ENCODE peak calls at places on chromosomes 4 and X, in ten cellular contexts. E, Z, N, S, B, G, W, Y, Q and U are unnamed samples.

GRCh38 chrX:78595901-78596502 is 63.1 kb downstream of the RTL3 start:
- DNase-seq in Y (no peak), B (no peak), W (no peak), Q (no peak), Z (no peak), G (no peak), S (no peak), E (no peak), N (no peak), U (no peak)

GRCh38 chr4:182873726-182874125 is 43.5 kb downstream of the DCTD start:
- DNase-seq in G (no peak), W (no peak), Z (no peak), Q (no peak), B (no peak), Y (no peak), S (no peak), E (no peak), N (no peak), U (no peak)

GRCh38 chr4:112855058-112855457 is 194.4 kb upstream of the ANK2 start:
- DNase-seq in Z (no peak), E (no peak), N (no peak), Y (no peak), G (no peak), W (no peak), B (no peak), Q (no peak), S (no peak), U (no peak)

GRCh38 chr4:124334119-124334518 is 378.4 kb downstream of the ANKRD50 start:
- DNase-seq in E (peak; percentile 35), S (no peak), Q (no peak), W (no peak), B (no peak), N (no peak), Y (no peak), Z (no peak), G (peak; percentile 51), U (no peak)

GRCh38 chr4:38034986-38035882 is 75.0 kb downstream of the PTTG2 start:
- DNase-seq in S (no peak), Y (no peak), Q (no peak), B (no peak), E (peak; percentile 45), Z (no peak), N (no peak), W (no peak), G (peak; percentile 66), U (no peak)

GRCh38 chr4:103008875-103009729 is 10.4 kb downstream of the SLC9B1 start:
- DNase-seq in Y (no peak), S (no peak), Z (no peak), E (no peak), B (no peak), G (no peak), Q (no peak), N (no peak), W (no peak), U (no peak)

GRCh38 chrX:132775230-132775823 is 183.1 kb downstream of the HS6ST2 start:
- DNase-seq in E (no peak), Y (no peak), B (no peak), W (no peak), Q (no peak), S (no peak), N (no peak), G (no peak), Z (no peak), U (no peak)

GRCh38 chr4:90318208-90318607 is 191.0 kb downstream of the CCSER1 start:
- DNase-seq in Y (no peak), E (no peak), W (no peak), Z (no peak), Q (no peak), S (no peak), G (no peak), N (no peak), B (no peak), U (no peak)

GRCh38 chr4:37970702-37971101 is 10.5 kb downstream of the PTTG2 start:
- DNase-seq in Y (no peak), N (peak; percentile 84), B (peak; percentile 5), Z (peak; percentile 76), S (no peak), W (no peak), G (peak; percentile 73), Q (peak; percentile 70), E (peak; percentile 73), U (peak; percentile 86)

GRCh38 chr4:146333187-146333894 is 119.0 kb downstream of the REELD1 start:
- DNase-seq in Q (no peak), Z (no peak), S (no peak), W (no peak), N (no peak), Y (no peak), E (no peak), B (no peak), G (no peak), U (peak; percentile 10)

GRCh38 chr4:7717946-7718490 is 221.6 kb downstream of the AFAP1 start:
- DNase-seq in W (no peak), E (no peak), B (no peak), S (no peak), N (no peak), Y (no peak), Z (no peak), G (no peak), Q (no peak), U (no peak)

GRCh38 chr4:22962186-22962786 is 269.5 kb downstream of the GBA3 start:
- DNase-seq in S (no peak), G (no peak), Z (no peak), E (no peak), N (no peak), W (no peak), B (no peak), Q (no peak), Y (no peak), U (no peak)

GRCh38 chr4:65007841-65008439 is 598.7 kb upstream of the TECRL start:
- DNase-seq in Y (no peak), E (peak; percentile 21), W (no peak), S (no peak), Z (no peak), G (no peak), B (no peak), Q (no peak), N (no peak), U (no peak)

GRCh38 chr4:100184787-100185186 is 5.5 kb downstream of the DDIT4L start:
- DNase-seq in E (no peak), W (no peak), Q (no peak), Y (no peak), S (no peak), Z (no peak), B (no peak), G (no peak), N (no peak), U (no peak)

GRCh38 chr4:101037938-101038413 is 309.4 kb downstream of the PPP3CA start:
- DNase-seq in B (no peak), Z (no peak), Y (no peak), E (no peak), G (no peak), N (no peak), Q (no peak), W (no peak), S (no peak), U (no peak)

GRCh38 chrX:10634681-10635161 is 14.3 kb upstream of the MID1 start:
- DNase-seq in B (no peak), Q (no peak), G (no peak), N (no peak), Z (no peak), W (no peak), S (no peak), Y (no peak), E (no peak), U (no peak)

GRCh38 chr4:1855334-1856070 is 454 bp downstream of the LETM1 start:
- DNase-seq in W (no peak), Y (peak; percentile 68), G (peak; percentile 48), Q (peak; percentile 61), B (no peak), S (no peak), N (no peak), Z (no peak), E (peak; percentile 33), U (peak; percentile 37)
- TF ChIP-seq POLR2A in W (no peak), Y (no peak), G (peak; percentile 66), Q (no peak), B (no peak), S (no peak), N (no peak), Z (no peak), E (no peak), U (no peak)

DNA sequence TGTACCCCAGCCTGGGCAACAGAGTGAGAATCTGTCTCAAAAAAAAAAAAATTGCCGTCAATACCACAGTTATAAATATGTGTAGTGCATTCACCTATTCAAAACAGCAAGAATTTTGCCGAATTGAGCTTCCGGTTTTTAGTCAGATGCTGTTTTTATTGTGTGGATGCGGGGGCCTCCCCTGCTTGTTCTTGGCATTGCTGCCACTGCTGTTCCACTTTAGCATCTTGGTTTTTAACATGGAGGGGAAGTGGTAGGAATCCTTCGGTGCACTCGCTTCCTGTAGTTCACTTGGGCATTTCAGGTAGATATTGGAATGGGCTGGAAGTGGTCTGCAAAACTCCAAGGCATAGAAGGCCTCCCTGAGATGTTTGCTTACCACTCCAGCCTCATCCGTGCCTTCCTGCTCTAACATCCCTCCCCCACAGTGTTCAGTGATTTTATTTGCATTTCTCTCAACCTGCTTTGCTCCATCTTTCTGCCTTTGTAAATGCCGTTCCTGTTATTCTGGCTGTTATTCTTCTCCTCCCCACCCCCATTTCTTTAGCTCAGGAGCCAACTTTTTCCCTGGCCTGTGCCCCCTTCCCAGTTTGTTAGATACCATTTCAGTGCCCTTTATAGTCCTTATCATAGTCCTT is 25.5 kb downstream of the MOB1B start:
- DNase-seq in G (no peak), N (no peak), W (no peak), E (no peak), S (no peak), Y (no peak), Q (no peak), Z (no peak), B (no peak), U (no peak)
- TF ChIP-seq CTCF in G (no peak), N (no peak), W (no peak), E (no peak), S (no peak), Y (no peak), Q (no peak), Z (no peak), B (no peak), U (no peak)

GRCh38 chr4:19698961-19699360 is 552.7 kb upstream of the SLIT2 start:
- DNase-seq in G (no peak), Y (no peak), W (no peak), Q (no peak), S (no peak), B (no peak), E (no peak), Z (no peak), N (no peak), U (no peak)

DNA sequence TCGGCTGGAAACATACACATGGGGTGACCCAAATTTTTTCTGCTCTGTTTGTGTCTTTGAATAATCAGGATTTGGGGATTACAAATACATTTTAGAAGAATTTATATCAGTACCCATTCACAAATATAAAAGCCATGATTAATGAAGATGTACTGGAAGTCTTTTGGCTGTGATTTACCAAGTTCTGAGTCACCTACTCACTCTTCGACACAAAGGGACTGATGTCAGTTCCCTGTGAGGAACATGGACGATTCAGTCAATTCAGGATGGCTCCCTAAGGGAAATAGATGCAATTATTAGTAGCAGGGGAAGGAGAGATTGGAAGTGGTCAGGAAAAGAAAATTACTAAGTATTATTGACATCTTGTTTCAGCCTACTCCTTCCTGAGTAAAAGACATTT is 550.8 kb upstream of the SLIT2 start:
- DNase-seq in S (no peak), W (no peak), Q (no peak), G (no peak), N (no peak), Z (no peak), E (no peak), B (no peak), Y (no peak), U (no peak)
- H3K9me3 ChIP-seq in S (no peaks in the 10 kb centered on the region), W (no peaks in the 10 kb centered on the region), Q (no peaks in the 10 kb centered on the region), G (no peaks in the 10 kb centered on the region), N (no peaks in the 10 kb centered on the region), Z (no peaks in the 10 kb centered on the region), E (no peaks in the 10 kb centered on the region), B (no peaks in the 10 kb centered on the region), Y (no peaks in the 10 kb centered on the region), U (no peaks in the 10 kb centered on the region)

GRCh38 chr4:88134536-88135361 is 23.7 kb downstream of the ABCG2 start:
- DNase-seq in E (no peak), N (no peak), W (no peak), S (no peak), Q (no peak), Z (no peak), G (no peak), Y (no peak), B (no peak), U (peak; percentile 60)
- TF ChIP-seq POLR2A in E (no peak), N (no peak), W (no peak), S (no peak), Q (no peak), Z (no peak), G (no peak), Y (no peak), B (no peak), U (no peak)